ENCODE peak calls at places on chromosomes 3 and 15, in eight cellular contexts. L is IMR-90, J is tibial nerve, Q is choroid plexus epithelial cell, V is GM23338, I is cardiac muscle cell, R is heart left ventricle, H is prostate gland. F is an unnamed sample.

GRCh38 chr3:123375014-123375940 is 73.6 kb downstream of the ADCY5 start:
- DNase-seq in V (peak), I (no peak), J (no peak), L (no peak), Q (peak), R (no peak), H (no peak), F (no peak)

GRCh38 chr15:29692527-29692926 is 129.7 kb downstream of the TJP1 start:
- DNase-seq in J (no peak), Q (no peak), I (no peak), V (peak), L (no peak), R (no peak), H (no peak), F (no peak)

GRCh38 chr3:151307131-151307530 is 9.5 kb downstream of the GPR87 start:
- DNase-seq in V (peak), J (no peak), Q (no peak), R (no peak), I (no peak), L (no peak), H (no peak), F (peak)

GRCh38 chr3:157444789-157445188 is 8.1 kb downstream of the PTX3 start:
- DNase-seq in H (no peak), Q (peak), R (no peak), I (peak), L (no peak), J (no peak), V (no peak), F (no peak)

GRCh38 chr15:39887211-39887610 is 32.9 kb downstream of the GPR176 start:
- DNase-seq in H (no peak), V (peak), J (no peak), Q (no peak), R (no peak), L (no peak), I (no peak), F (no peak)

GRCh38 chr3:31448035-31448881 is 84.5 kb upstream of the STT3B start:
- DNase-seq in L (peak), Q (peak), I (peak), R (no peak), V (peak), J (no peak), H (no peak), F (peak)

GRCh38 chr15:78075490-78076230 is 1.9 kb downstream of the TBC1D2B start:
- DNase-seq in R (no peak), V (peak), L (peak), H (peak), J (peak), Q (peak), I (peak), F (peak)

GRCh38 chr3:86333636-86334035 is 657.3 kb downstream of the VGLL3 start:
- DNase-seq in I (no peak), Q (no peak), R (no peak), J (no peak), V (no peak), H (no peak), L (no peak), F (no peak)

GRCh38 chr15:77538793-77539487 is 93.8 kb downstream of the LINGO1 start:
- DNase-seq in H (no peak), V (no peak), R (no peak), Q (no peak), I (no peak), L (no peak), J (no peak), F (no peak)

GRCh38 chr3:4945318-4945717 is 33.9 kb upstream of the BHLHE40 start:
- DNase-seq in I (no peak), J (no peak), L (no peak), R (no peak), Q (no peak), H (no peak), V (no peak), F (no peak)

GRCh38 chr15:65396283-65396964 is 18.6 kb upstream of the IGDCC3 start:
- DNase-seq in V (peak), R (no peak), Q (no peak), H (no peak), I (no peak), J (no peak), L (no peak), F (no peak)

GRCh38 chr15:99983894-99984293 is 250.7 kb upstream of the LYSMD4 start:
- DNase-seq in Q (peak), L (no peak), V (peak), R (no peak), I (peak), H (no peak), J (no peak), F (no peak)

GRCh38 chr3:98788651-98789050 is 25.5 kb downstream of the ST3GAL6 start:
- DNase-seq in V (no peak), H (no peak), J (no peak), Q (peak), L (no peak), I (peak), R (no peak), F (no peak)

GRCh38 chr3:67090472-67090871 is 92.4 kb downstream of the KBTBD8 start:
- DNase-seq in V (no peak), Q (peak), I (peak), H (no peak), R (no peak), L (peak), J (no peak), F (peak)

GRCh38 chr3:122697952-122698625 is 17.4 kb downstream of the PARP14 start:
- DNase-seq in J (no peak), R (no peak), V (no peak), I (no peak), H (no peak), Q (peak), L (no peak), F (peak)

GRCh38 chr3:42271786-42272185 is 5.8 kb upstream of the CCK start:
- DNase-seq in I (no peak), H (no peak), V (no peak), L (no peak), Q (no peak), R (no peak), J (no peak), F (no peak)

GRCh38 chr15:85496551-85497545 is 116.4 kb downstream of the AKAP13 start:
- DNase-seq in J (no peak), R (no peak), L (no peak), Q (no peak), H (no peak), I (no peak), V (no peak), F (no peak)

GRCh38 chr3:177753498-177754155 is 556.3 kb upstream of the TBL1XR1 start:
- DNase-seq in J (peak), L (peak), Q (peak), V (no peak), I (peak), H (no peak), R (peak), F (peak)

GRCh38 chr15:76327191-76328105 is 9.1 kb upstream of the ISL2 start:
- DNase-seq in H (no peak), I (no peak), L (peak), Q (no peak), V (no peak), J (no peak), R (peak), F (peak)

GRCh38 chr15:44782516-44782915 is 46.2 kb downstream of the TRIM69 start:
- DNase-seq in V (no peak), H (no peak), J (no peak), R (no peak), L (no peak), Q (peak), I (no peak), F (peak)

GRCh38 chr3:42600958-42601675 is 631 bp downstream of the NKTR start:
- DNase-seq in Q (peak), H (peak), L (peak), V (peak), I (peak), J (peak), R (peak), F (peak)

GRCh38 chr3:15241341-15241740 is 35.3 kb downstream of the CAPN7 start:
- DNase-seq in H (no peak), J (no peak), L (no peak), Q (peak), I (peak), R (no peak), V (peak), F (peak)

GRCh38 chr15:25345943-25346342 is 92.9 kb downstream of the UBE3A start:
- DNase-seq in L (peak), V (peak), J (no peak), I (peak), H (peak), Q (peak), R (peak), F (peak)

GRCh38 chr3:191414286-191414685 is 46.7 kb upstream of the PYDC2 start:
- DNase-seq in V (no peak), R (no peak), H (no peak), J (no peak), Q (no peak), L (peak), I (no peak), F (no peak)

GRCh38 chr15:40399370-40399769 is 6.2 kb upstream of the IVD start:
- DNase-seq in Q (no peak), V (no peak), R (no peak), J (no peak), H (no peak), I (no peak), L (no peak), F (no peak)

GRCh38 chr15:88191806-88192165 is 64.8 kb downstream of the NTRK3 start:
- DNase-seq in J (no peak), H (no peak), Q (no peak), V (no peak), R (no peak), L (no peak), I (no peak), F (no peak)

GRCh38 chr15:49415638-49416037 is 7.4 kb upstream of the FGF7 start:
- DNase-seq in L (peak), J (no peak), H (no peak), V (no peak), Q (peak), I (peak), R (no peak), F (peak)

GRCh38 chr15:36428102-36428845 is 151.2 kb upstream of the CDIN1 start:
- DNase-seq in I (peak), H (no peak), J (no peak), L (peak), V (no peak), R (no peak), Q (peak), F (peak)

GRCh38 chr3:110420158-110420641 is 651.4 kb upstream of the NECTIN3 start:
- DNase-seq in I (peak), L (peak), H (no peak), V (no peak), R (no peak), Q (peak), J (no peak), F (peak)

GRCh38 chr15:27734785-27735495 is 364.2 kb downstream of the OCA2 start:
- DNase-seq in V (no peak), J (no peak), L (no peak), Q (no peak), I (no peak), H (no peak), R (no peak), F (no peak)

GRCh38 chr15:71659730-71660067 is 150.7 kb upstream of the NR2E3 start:
- DNase-seq in Q (peak), V (no peak), I (no peak), H (no peak), R (no peak), J (no peak), L (peak), F (peak)

GRCh38 chr15:35693887-35694286 is 147.9 kb upstream of the DPH6 start:
- DNase-seq in I (no peak), H (peak), J (no peak), L (no peak), V (no peak), Q (no peak), R (no peak), F (no peak)

GRCh38 chr15:31503256-31503655 is 176.6 kb downstream of the KLF13 start:
- DNase-seq in L (no peak), R (no peak), Q (no peak), H (no peak), V (no peak), J (no peak), I (no peak), F (no peak)

GRCh38 chr3:190205739-190206138 is 85.0 kb upstream of the P3H2 start:
- DNase-seq in I (peak), V (no peak), H (no peak), J (no peak), R (no peak), Q (peak), L (peak), F (peak)

GRCh38 chr15:20645956-20646355 is 104.4 kb upstream of the GOLGA6L6 start:
- DNase-seq in J (no peak), L (no peak), Q (peak), V (no peak), H (no peak), R (no peak), I (peak), F (no peak)

GRCh38 chr3:125126323-125126722 is 70.5 kb upstream of the HEG1 start:
- DNase-seq in I (no peak), L (no peak), V (no peak), R (no peak), Q (no peak), H (no peak), J (no peak), F (no peak)

GRCh38 chr3:169150874-169151273 is 512.6 kb downstream of the MECOM start:
- DNase-seq in J (no peak), V (no peak), R (no peak), H (no peak), L (peak), Q (no peak), I (no peak), F (no peak)

GRCh38 chr15:75647370-75648155 is at the start of gene SNX33:
- DNase-seq in R (peak), L (peak), H (peak), Q (peak), I (peak), V (peak), J (peak), F (peak)

GRCh38 chr3:117995795-117996194 is 1038.9 kb downstream of the IGSF11 start:
- DNase-seq in L (peak), I (no peak), J (no peak), Q (no peak), V (no peak), R (no peak), H (no peak), F (no peak)
- H3K4me3 ChIP-seq in L (peak), I (peak), J (no peak), Q (no peak), V (peak), R (no peak), H (peak), F (no peak)

DNA sequence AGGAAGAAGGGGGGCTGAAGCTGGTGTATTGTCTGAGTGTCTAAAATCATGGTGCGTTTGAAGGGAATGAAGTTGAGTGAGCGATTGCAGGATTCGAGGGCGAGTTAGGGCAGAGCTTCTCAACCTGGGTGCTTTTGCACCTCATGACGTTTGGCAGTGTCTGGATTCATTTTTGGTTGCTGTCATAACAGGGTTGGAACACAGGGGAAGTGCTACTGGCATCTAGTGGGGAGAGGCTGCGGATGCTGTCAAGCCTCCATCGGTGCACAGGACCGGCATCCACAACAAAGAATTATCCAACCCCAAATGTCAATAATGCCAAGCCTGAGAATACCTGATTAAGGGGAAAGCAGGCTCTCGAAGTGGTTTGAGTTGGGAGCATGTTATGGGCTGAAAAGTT is 120.0 kb downstream of the SLCO3A1 start:
- DNase-seq in H (no peak), J (no peak), V (no peak), Q (no peak), I (no peak), L (no peak), R (no peak), F (peak)
- TF ChIP-seq CTCF in H (no peak), J (no peak), V (no peak), Q (no peak), I (peak), L (peak), R (peak), F (peak)

GRCh38 chr3:60998855-60999254 is 252.4 kb downstream of the FHIT start:
- DNase-seq in H (no peak), I (no peak), R (no peak), Q (no peak), V (no peak), J (no peak), L (no peak), F (peak)
- H3K4me3 ChIP-seq in H (no peak), I (no peak), R (no peak), Q (no peak), V (no peak), J (no peak), L (no peak), F (no peak)

GRCh38 chr15:68317281-68318007 is 39.9 kb downstream of the FEM1B start:
- DNase-seq in L (no peak), J (no peak), Q (no peak), I (no peak), R (no peak), H (no peak), V (no peak), F (no peak)

GRCh38 chr15:68315495-68316007 is 38.0 kb downstream of the FEM1B start:
- DNase-seq in I (peak), L (peak), Q (peak), V (peak), J (no peak), R (no peak), H (no peak), F (no peak)

GRCh38 chr15:68315035-68315434 is 37.5 kb downstream of the FEM1B start:
- DNase-seq in L (no peak), I (no peak), J (no peak), R (no peak), H (no peak), V (no peak), Q (no peak), F (no peak)

GRCh38 chr15:68314563-68314962 is 37.0 kb downstream of the FEM1B start:
- DNase-seq in I (no peak), R (no peak), V (no peak), L (peak), J (peak), H (no peak), Q (peak), F (no peak)

GRCh38 chr15:68316061-68316804 is 38.7 kb downstream of the FEM1B start:
- DNase-seq in H (no peak), L (no peak), I (peak), J (no peak), V (peak), R (peak), Q (peak), F (peak)
- TF ChIP-seq CTCF in H (no peak), L (peak), I (peak), J (no peak), V (peak), R (peak), Q (peak), F (peak)

F was measured in epithelial cell of esophagus.